ENCODE peak calls at places on chromosomes 11 and 22, in eight cellular contexts. X is IMR-90, M is esophagus muscularis mucosa, Q is Peyer's patch, I is ovary, L is A549, R is heart left ventricle, H is adrenal gland. D is an unnamed sample.

GRCh38 chr22:35330258-35330861 is 30.7 kb downstream of the TOM1 start:
- DNase-seq in I (peak; percentile 87), Q (peak; percentile 89), M (peak; percentile 95), H (peak; percentile 95), X (peak; percentile 86), L (no peak), R (peak; percentile 91), D (peak; percentile 95)

GRCh38 chr22:23156286-23156685 is 11.0 kb downstream of the RAB36 start:
- DNase-seq in L (no peak), H (no peak), I (no peak), X (no peak), M (no peak), Q (no peak), R (peak; percentile 22), D (no peak)

GRCh38 chr11:14541180-14541579 is 21.0 kb upstream of the PSMA1 start:
- DNase-seq in L (no peak), R (no peak), Q (no peak), M (no peak), X (no peak), H (peak; percentile 33), I (peak; percentile 27), D (no peak)

GRCh38 chr11:14502039-14502438 is 2.4 kb upstream of the COPB1 start:
- DNase-seq in I (no peak), H (no peak), X (no peak), M (no peak), R (no peak), L (no peak), Q (no peak), D (no peak)

GRCh38 chr11:31779268-31779879 is 31.7 kb downstream of the PAX6 start:
- DNase-seq in M (no peak), Q (no peak), I (no peak), R (no peak), L (no peak), X (peak; percentile 83), H (no peak), D (no peak)

GRCh38 chr11:19953342-19953741 is 206.9 kb downstream of the DBX1 start:
- DNase-seq in M (no peak), I (no peak), L (peak; percentile 36), R (no peak), Q (no peak), X (peak; percentile 81), H (no peak), D (no peak)

GRCh38 chr22:48923165-48923875 is 904.4 kb downstream of the BRD1 start:
- DNase-seq in I (no peak), R (no peak), H (no peak), X (no peak), M (peak; percentile 89), L (no peak), Q (no peak), D (no peak)

GRCh38 chr11:113167599-113167998 is 146.8 kb upstream of the TTC12 start:
- DNase-seq in I (no peak), Q (no peak), M (no peak), X (no peak), L (no peak), H (no peak), R (no peak), D (no peak)

GRCh38 chr22:35422936-35423335 is 23.0 kb downstream of the MCM5 start:
- DNase-seq in H (no peak), Q (no peak), M (no peak), R (no peak), I (no peak), L (no peak), X (no peak), D (no peak)

GRCh38 chr11:57392421-57393105 is 2.1 kb upstream of the PRG2 start:
- DNase-seq in H (no peak), L (no peak), Q (no peak), M (no peak), X (no peak), I (no peak), R (no peak), D (no peak)

GRCh38 chr11:58957922-58958321 is 18.6 kb downstream of the GLYATL1 start:
- DNase-seq in Q (no peak), L (no peak), X (no peak), M (no peak), R (no peak), H (no peak), I (no peak), D (no peak)

GRCh38 chr22:39208013-39208680 is 36.6 kb downstream of the PDGFB start:
- DNase-seq in M (no peak), R (no peak), X (no peak), H (no peak), I (no peak), Q (peak; percentile 30), L (no peak), D (peak; percentile 7)

GRCh38 chr11:65855927-65856363 is 2.0 kb downstream of the CFL1 start:
- DNase-seq in L (no peak), R (no peak), Q (peak; percentile 46), M (no peak), H (peak; percentile 22), X (no peak), I (peak; percentile 23), D (no peak)

GRCh38 chr11:17544181-17544622 is at the start of gene USH1C:
- DNase-seq in X (no peak), M (no peak), I (no peak), H (no peak), Q (peak; percentile 80), L (peak; percentile 44), R (no peak), D (no peak)

GRCh38 chr22:29635734-29636357 is 32.4 kb downstream of the NF2 start:
- DNase-seq in Q (no peak), H (no peak), R (no peak), I (no peak), M (no peak), X (peak; percentile 73), L (peak; percentile 62), D (no peak)

GRCh38 chr11:119472186-119472855 is 49.3 kb upstream of the THY1 start:
- DNase-seq in I (no peak), M (peak; percentile 91), H (no peak), R (no peak), L (no peak), Q (no peak), X (peak; percentile 29), D (no peak)

GRCh38 chr22:37588540-37589215 is 8.8 kb upstream of the LGALS2 start:
- DNase-seq in M (no peak), I (no peak), H (no peak), R (no peak), Q (peak; percentile 66), L (no peak), X (no peak), D (no peak)

DNA sequence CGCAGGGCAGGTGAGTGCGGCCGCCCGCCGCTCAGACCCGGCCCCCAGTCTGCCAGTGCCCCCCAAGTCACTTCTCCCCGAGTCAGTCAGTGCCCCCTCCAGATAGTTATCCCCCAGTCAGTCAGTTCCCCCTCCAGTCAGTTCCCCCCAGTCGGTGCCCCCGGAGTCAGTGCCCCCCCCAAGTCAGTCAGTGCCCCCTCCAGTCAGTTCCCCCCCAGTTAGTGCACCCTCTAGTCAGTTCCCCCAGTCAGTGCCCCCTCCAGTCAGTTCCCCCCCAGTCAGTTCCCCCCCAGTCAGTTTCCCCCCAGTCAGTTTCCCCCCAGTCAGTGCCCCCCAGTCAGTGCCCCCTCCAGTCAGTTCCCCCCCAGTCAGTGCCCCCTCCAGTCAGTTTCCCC is 411 bp downstream of the PPP6R2 start:
- DNase-seq in L (no peak), Q (no peak), M (no peak), X (no peak), R (no peak), I (no peak), H (no peak), D (no peak)
- H3K4me3 ChIP-seq in L (peak overlapping the region; percentile 88), Q (peak overlapping the region; percentile 100), M (peak overlapping the region; percentile 91), X (peak overlapping the region; percentile 57), R (peak overlapping the region; percentile 99), I (peak overlapping the region; percentile 93), H (peak overlapping the region; percentile 99), D (peak overlapping the region; percentile 73)

GRCh38 chr11:60913793-60914619 is at the start of gene TMEM109:
- DNase-seq in X (peak; percentile 86), I (peak; percentile 89), H (peak; percentile 88), Q (peak; percentile 97), L (peak; percentile 87), M (peak; percentile 96), R (peak; percentile 93), D (peak; percentile 88)
- TF ChIP-seq POLR2A in X (peak; percentile 21), I (peak; percentile 52), H (peak; percentile 71), Q (no peak), L (peak; percentile 71), M (no peak), R (peak; percentile 66), D (peak; percentile 59)

GRCh38 chr11:95068549-95068948 is 1.8 kb downstream of the SRSF8 start:
- DNase-seq in L (peak; percentile 93), X (peak; percentile 87), R (no peak), Q (peak; percentile 95), I (peak; percentile 86), H (peak; percentile 90), M (peak; percentile 94), D (peak; percentile 89)

GRCh38 chr11:95067828-95068244 is 1.1 kb downstream of the SRSF8 start:
- DNase-seq in Q (no peak), X (no peak), L (no peak), H (no peak), M (peak; percentile 92), R (no peak), I (no peak), D (peak; percentile 39)

GRCh38 chr11:95065336-95065735 is 1.4 kb upstream of the SRSF8 start:
- DNase-seq in H (no peak), L (no peak), Q (no peak), M (no peak), X (no peak), R (no peak), I (no peak), D (no peak)

GRCh38 chr11:95066721-95067041 is at the start of gene SRSF8:
- DNase-seq in H (no peak), M (no peak), Q (no peak), I (no peak), X (no peak), R (no peak), L (no peak), D (no peak)

GRCh38 chr11:95067042-95067827 is 516 bp downstream of the SRSF8 start:
- DNase-seq in I (peak; percentile 87), X (peak; percentile 72), H (peak; percentile 88), Q (peak; percentile 91), R (peak; percentile 93), L (peak; percentile 78), M (peak; percentile 95), D (peak; percentile 86)
- H3K27ac ChIP-seq in I (peak overlapping the region; percentile 99), X (peak overlapping the region; percentile 85), H (peak overlapping the region; percentile 74), Q (peak overlapping the region; percentile 99), R (peak overlapping the region; percentile 98), L (peak overlapping the region; percentile 83), M (peak overlapping the region; percentile 97), D (peak overlapping the region; percentile 98)

DNA sequence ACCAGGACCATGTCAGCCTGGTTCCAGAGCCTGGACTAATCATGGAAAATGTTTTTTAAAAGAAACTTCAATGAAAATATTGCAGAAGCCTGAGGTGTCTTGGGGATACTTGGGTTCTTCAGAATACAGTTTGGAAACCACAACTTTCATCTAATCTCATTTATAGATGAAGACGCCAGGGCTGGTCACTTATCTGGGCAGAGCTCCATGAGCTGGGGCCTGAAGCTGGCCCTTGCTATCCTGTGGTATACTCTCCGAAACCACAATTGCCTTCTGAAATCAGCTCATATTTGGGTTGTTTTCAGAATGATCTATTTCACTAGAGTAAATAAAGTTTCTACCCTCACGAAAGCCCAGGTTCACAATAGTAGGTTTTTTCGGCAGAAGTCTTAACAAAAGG is 4.2 kb upstream of the CRTAM start:
- DNase-seq in M (no peak), I (no peak), X (no peak), L (no peak), R (no peak), H (no peak), Q (no peak), D (no peak)
- H3K4me3 ChIP-seq in M (no peak overlapping the region), I (no peak overlapping the region), X (no peak overlapping the region), L (no peak overlapping the region), R (no peak overlapping the region), H (no peak overlapping the region), Q (no peak overlapping the region), D (no peak overlapping the region)

GRCh38 chr11:77073328-77074001 is 6.7 kb downstream of the CAPN5 start:
- DNase-seq in Q (peak; percentile 94), H (peak; percentile 97), L (peak; percentile 75), I (peak; percentile 96), M (no peak), R (peak; percentile 83), X (peak; percentile 94), D (peak; percentile 96)
- TF ChIP-seq POLR2A in Q (peak; percentile 55), H (peak; percentile 87), L (peak; percentile 29), I (peak; percentile 30), M (no peak), R (peak; percentile 32), X (peak; percentile 34), D (peak; percentile 38)

D was measured in uterus.